ENCODE peak calls at places on chromosomes 4 and X, in five cellular contexts. One of them, this sample, is unnamed.

GRCh38 chr4:184409911-184410692 is 64.2 kb downstream of the IRF2 start:
- DNase-seq in tibial artery: no peak
- DNase-seq in neural progenitor cell: no peak
- DNase-seq in SK-N-DZ: no peak
- DNase-seq in NCI-H2081: no peak
- DNase-seq in this sample: no peak

GRCh38 chr4:11650801-11651596 is 222.3 kb upstream of the HS3ST1 start:
- DNase-seq in tibial artery: no peak
- DNase-seq in neural progenitor cell: no peak
- DNase-seq in SK-N-DZ: no peak
- DNase-seq in NCI-H2081: no peak
- DNase-seq in this sample: no peak

GRCh38 chr4:173397604-173398003 is 1.3 kb downstream of the SCRG1 start:
- DNase-seq in tibial artery: no peak
- DNase-seq in neural progenitor cell: no peak
- DNase-seq in SK-N-DZ: no peak
- DNase-seq in NCI-H2081: no peak
- DNase-seq in this sample: no peak

GRCh38 chr4:24836843-24837242 is 41.5 kb downstream of the SOD3 start:
- DNase-seq in tibial artery: no peak
- DNase-seq in neural progenitor cell: no peak
- DNase-seq in SK-N-DZ: no peak
- DNase-seq in NCI-H2081: no peak
- DNase-seq in this sample: no peak

GRCh38 chr4:150510176-150510875 is 71.6 kb upstream of the MAB21L2 start:
- DNase-seq in tibial artery: no peak
- DNase-seq in neural progenitor cell: peak
- DNase-seq in SK-N-DZ: no peak
- DNase-seq in NCI-H2081: no peak
- DNase-seq in this sample: no peak

GRCh38 chr4:8641256-8641655 is 48.7 kb downstream of the CPZ start:
- DNase-seq in tibial artery: no peak
- DNase-seq in neural progenitor cell: no peak
- DNase-seq in SK-N-DZ: no peak
- DNase-seq in NCI-H2081: no peak
- DNase-seq in this sample: peak

GRCh38 chr4:33626242-33626641 is 2618.1 kb downstream of the ARAP2 start:
- DNase-seq in tibial artery: no peak
- DNase-seq in neural progenitor cell: no peak
- DNase-seq in SK-N-DZ: no peak
- DNase-seq in NCI-H2081: no peak
- DNase-seq in this sample: no peak

GRCh38 chrX:108699368-108699767 is 37.0 kb downstream of the IRS4 start:
- DNase-seq in tibial artery: no peak
- DNase-seq in neural progenitor cell: peak
- DNase-seq in SK-N-DZ: peak
- DNase-seq in NCI-H2081: peak
- DNase-seq in this sample: no peak

GRCh38 chr4:189802884-189803283 is 137.8 kb upstream of the FRG1 start:
- DNase-seq in tibial artery: no peak
- DNase-seq in neural progenitor cell: peak
- DNase-seq in SK-N-DZ: no peak
- DNase-seq in NCI-H2081: no peak
- DNase-seq in this sample: no peak

GRCh38 chrX:48631376-48632090 is 34.2 kb downstream of the WDR13 start:
- DNase-seq in tibial artery: peak
- DNase-seq in neural progenitor cell: peak
- DNase-seq in SK-N-DZ: peak
- DNase-seq in NCI-H2081: peak
- DNase-seq in this sample: peak

GRCh38 chrX:40947276-40947675 is 138.0 kb upstream of the USP9X start:
- DNase-seq in tibial artery: no peak
- DNase-seq in neural progenitor cell: no peak
- DNase-seq in SK-N-DZ: no peak
- DNase-seq in NCI-H2081: no peak
- DNase-seq in this sample: no peak

GRCh38 chr4:987689-988513 is 1.1 kb downstream of the IDUA start:
- DNase-seq in tibial artery: no peak
- DNase-seq in neural progenitor cell: no peak
- DNase-seq in SK-N-DZ: no peak
- DNase-seq in NCI-H2081: no peak
- DNase-seq in this sample: no peak

GRCh38 chr4:153731239-153731638 is 28.6 kb downstream of the RNF175 start:
- DNase-seq in tibial artery: no peak
- DNase-seq in neural progenitor cell: no peak
- DNase-seq in SK-N-DZ: no peak
- DNase-seq in NCI-H2081: no peak
- DNase-seq in this sample: no peak

GRCh38 chr4:26171953-26172352 is 148.9 kb upstream of the RBPJ start:
- DNase-seq in tibial artery: no peak
- DNase-seq in neural progenitor cell: no peak
- DNase-seq in SK-N-DZ: peak
- DNase-seq in NCI-H2081: no peak
- DNase-seq in this sample: no peak

GRCh38 chrX:78946178-78946896 is 1.1 kb downstream of the P2RY10 start:
- DNase-seq in tibial artery: no peak
- DNase-seq in neural progenitor cell: no peak
- DNase-seq in SK-N-DZ: no peak
- DNase-seq in NCI-H2081: no peak
- DNase-seq in this sample: no peak

GRCh38 chr4:99894998-99895397 is 771 bp upstream of the LAMTOR3 start:
- DNase-seq in tibial artery: no peak
- DNase-seq in neural progenitor cell: no peak
- DNase-seq in SK-N-DZ: no peak
- DNase-seq in NCI-H2081: no peak
- DNase-seq in this sample: no peak

GRCh38 chr4:7191546-7192251 is 639 bp upstream of the SORCS2 start:
- DNase-seq in tibial artery: peak
- DNase-seq in neural progenitor cell: no peak
- DNase-seq in SK-N-DZ: no peak
- DNase-seq in NCI-H2081: no peak
- DNase-seq in this sample: no peak

GRCh38 chr4:52868138-52868537 is 6.0 kb downstream of the RASL11B start:
- DNase-seq in tibial artery: peak
- DNase-seq in neural progenitor cell: peak
- DNase-seq in SK-N-DZ: peak
- DNase-seq in NCI-H2081: no peak
- DNase-seq in this sample: peak

GRCh38 chr4:25911356-25911755 is 2.7 kb upstream of the SMIM20 start:
- DNase-seq in tibial artery: no peak
- DNase-seq in neural progenitor cell: no peak
- DNase-seq in SK-N-DZ: no peak
- DNase-seq in NCI-H2081: no peak
- DNase-seq in this sample: no peak

GRCh38 chr4:2104556-2105345 is 45.6 kb downstream of the NAT8L start:
- DNase-seq in tibial artery: no peak
- DNase-seq in neural progenitor cell: no peak
- DNase-seq in SK-N-DZ: no peak
- DNase-seq in NCI-H2081: no peak
- DNase-seq in this sample: no peak